ENCODE peak calls at places on chromosome 11, in six cellular contexts. F is activated T-helper 1 cell treated with anti-CD3 and anti-CD28 coated beads, Interleukin-12 subunit alpha, Interleukin-12 subunit beta, Interleukin-2, Interleukin-4 antibody, amounts not matched to agents 30 ng/mL and 10 ng/mL and 1 ng/mL, durations not matched to agents 14 hours and 24 hours and 36 hours; Q is kidney epithelial cell; P is upper lobe of right lung; T is anterior cingulate cortex; E is pancreas. J is an unnamed sample.
A peak's percentile ranks its signal among the peaks of the same experiment; 100 is the strongest.

GRCh38 chr11:78664606-78665005 is 89.9 kb upstream of the NARS2 start:
- DNase-seq in F (no peak), Q (no peak), P (no peak), T (no peak), E (no peak), J (no peak)

GRCh38 chr11:20015529-20016427 is 144.5 kb downstream of the DBX1 start:
- DNase-seq in F (no peak), Q (no peak), P (no peak), T (no peak), E (no peak), J (no peak)

GRCh38 chr11:1060885-1061616 is 13.6 kb upstream of the MUC2 start:
- DNase-seq in F (no peak), Q (no peak), P (peak; percentile 63), T (no peak), E (no peak), J (no peak)

GRCh38 chr11:60343094-60343704 is 16.1 kb downstream of the MS4A6E start:
- DNase-seq in F (no peak), Q (no peak), P (no peak), T (no peak), E (no peak), J (no peak)

GRCh38 chr11:117836077-117836960 is 11.8 kb upstream of the FXYD2 start:
- DNase-seq in F (no peak), Q (no peak), P (peak; percentile 63), T (no peak), E (no peak), J (peak; percentile 13)

GRCh38 chr11:77590194-77590591 is 440 bp downstream of the AQP11 start:
- DNase-seq in F (peak; percentile 5), Q (peak; percentile 21), P (no peak), T (peak; percentile 46), E (peak; percentile 85), J (peak; percentile 25)

GRCh38 chr11:1126935-1127663 is 30.7 kb upstream of the MUC5AC start:
- DNase-seq in F (no peak), Q (no peak), P (peak; percentile 60), T (no peak), E (peak; percentile 68), J (no peak)

GRCh38 chr11:121391914-121392313 is 60.2 kb upstream of the SORL1 start:
- DNase-seq in F (no peak), Q (no peak), P (no peak), T (no peak), E (no peak), J (no peak)

GRCh38 chr11:64536997-64537396 is 54.0 kb upstream of the SLC22A12 start:
- DNase-seq in F (no peak), Q (no peak), P (peak; percentile 27), T (no peak), E (no peak), J (no peak)

GRCh38 chr11:122159173-122159701 is 43.2 kb upstream of the BLID start:
- DNase-seq in F (no peak), Q (no peak), P (no peak), T (no peak), E (no peak), J (no peak)

GRCh38 chr11:86575208-86575855 is 97.1 kb downstream of the ME3 start:
- DNase-seq in F (no peak), Q (no peak), P (no peak), T (no peak), E (no peak), J (no peak)

J was measured in activated CD4-positive, alpha-beta memory T cell treated with anti-CD3 and anti-CD28 coated beads, Interleukin-2, amount 10 ng/mL, durations not matched to agents 7 days and 5 days.